ENCODE peak calls at places on chromosomes 11 and 22, in seven cellular contexts. S is activated T-cell treated with anti-CD3 and anti-CD28 coated beads for 1 hour; W is stimulated activated CD8-positive, alpha-beta memory T cell treated with anti-CD3 and anti-CD28 coated beads, Interleukin-4, amount 100 ng/mL, for 4 hours; J is breast epithelium; V is fibroblast of pulmonary artery; K is choroid plexus epithelial cell; O is putamen. A is an unnamed sample.

GRCh38 chr11:34313099-34313517 is 44.7 kb downstream of the ABTB2 start:
- DNase-seq in W (no peak), J (peak), S (no peak), O (no peak), V (no peak), K (no peak), A (no peak)

GRCh38 chr11:75350743-75351540 is 519 bp downstream of the ARRB1 start:
- DNase-seq in V (no peak), O (no peak), K (no peak), J (no peak), S (peak), W (peak), A (peak)

GRCh38 chr11:12842933-12843636 is 166.0 kb upstream of the RASSF10 start:
- DNase-seq in K (no peak), S (no peak), O (no peak), J (no peak), V (peak), W (no peak), A (no peak)

GRCh38 chr11:85685131-85685819 is 720 bp downstream of the CCDC89 start:
- DNase-seq in K (no peak), S (no peak), W (no peak), O (no peak), J (no peak), V (peak), A (peak)

GRCh38 chr11:22702022-22702421 is 35.6 kb downstream of the GAS2 start:
- DNase-seq in O (no peak), K (no peak), V (no peak), J (no peak), S (no peak), W (no peak), A (no peak)

GRCh38 chr11:65695459-65696241 is 16.4 kb upstream of the KAT5 start:
- DNase-seq in V (peak), O (peak), J (peak), W (no peak), S (no peak), K (no peak), A (peak)

GRCh38 chr11:9017773-9018172 is 14.0 kb upstream of the NRIP3 start:
- DNase-seq in O (no peak), J (no peak), K (no peak), S (no peak), V (peak), W (no peak), A (peak)

GRCh38 chr11:68798221-68798813 is 43.4 kb downstream of the CPT1A start:
- DNase-seq in S (peak), V (peak), W (no peak), K (peak), J (no peak), O (no peak), A (peak)

GRCh38 chr22:30214703-30215405 is 31.7 kb downstream of the LIF start:
- DNase-seq in W (no peak), J (no peak), O (no peak), V (no peak), K (no peak), S (no peak), A (no peak)

GRCh38 chr11:57356179-57356757 is 18.1 kb downstream of the P2RX3 start:
- DNase-seq in J (no peak), W (no peak), K (no peak), V (no peak), S (no peak), O (no peak), A (no peak)

GRCh38 chr11:22343411-22344032 is 5.3 kb downstream of the SLC17A6 start:
- DNase-seq in O (no peak), S (no peak), V (no peak), J (no peak), W (no peak), K (no peak), A (peak)

GRCh38 chr22:21650823-21651520 is 8.9 kb downstream of the SDF2L1 start:
- DNase-seq in S (no peak), J (no peak), W (no peak), O (no peak), V (no peak), K (no peak), A (no peak)

GRCh38 chr11:114478768-114479167 is 39.5 kb downstream of the REXO2 start:
- DNase-seq in O (no peak), S (no peak), J (no peak), W (no peak), V (peak), K (no peak), A (no peak)

GRCh38 chr11:2818503-2818902 is 67.1 kb downstream of the CDKN1C start:
- DNase-seq in K (no peak), O (no peak), S (no peak), J (no peak), W (no peak), V (no peak), A (peak)

GRCh38 chr22:38674888-38675287 is 6.9 kb upstream of the TOMM22 start:
- DNase-seq in J (peak), S (no peak), V (no peak), O (no peak), W (no peak), K (no peak), A (no peak)

GRCh38 chr11:121452609-121453150 is at the start of gene SORL1-AS1:
- DNase-seq in J (no peak), V (no peak), W (peak), K (no peak), S (no peak), O (no peak), A (peak)

GRCh38 chr11:45736424-45736823 is 68.5 kb upstream of the SLC35C1 start:
- DNase-seq in W (no peak), O (no peak), V (peak), S (no peak), J (peak), K (peak), A (no peak)

GRCh38 chr11:75380716-75381420 is 18.4 kb upstream of the RPS3 start:
- DNase-seq in J (peak), K (no peak), S (no peak), V (no peak), O (no peak), W (no peak), A (no peak)

GRCh38 chr22:45424241-45424731 is 10.8 kb downstream of the RIBC2 start:
- DNase-seq in J (peak), K (no peak), V (no peak), W (no peak), O (no peak), S (no peak), A (no peak)

GRCh38 chr11:129853508-129854228 is 38.0 kb downstream of the TMEM45B start:
- DNase-seq in J (peak), W (no peak), K (peak), S (peak), O (no peak), V (peak), A (peak)

GRCh38 chr22:38238519-38239051 is 34.2 kb downstream of the TMEM184B start:
- DNase-seq in S (no peak), O (peak), W (no peak), K (no peak), V (peak), J (no peak), A (no peak)

GRCh38 chr11:16792426-16792825 is 54.0 kb downstream of the C11orf58 start:
- DNase-seq in O (no peak), K (peak), V (peak), W (no peak), S (no peak), J (no peak), A (no peak)

GRCh38 chr11:47001666-47002285 is 65.2 kb downstream of the CSTPP1 start:
- DNase-seq in S (no peak), W (no peak), K (peak), O (no peak), J (no peak), V (no peak), A (no peak)

GRCh38 chr11:2211113-2211971 is 39.7 kb upstream of the TH start:
- DNase-seq in W (no peak), V (no peak), S (no peak), J (peak), O (no peak), K (no peak), A (peak)

GRCh38 chr11:6357222-6357621 is 33.1 kb upstream of the SMPD1 start:
- DNase-seq in W (no peak), S (no peak), K (peak), J (peak), O (no peak), V (peak), A (no peak)

GRCh38 chr11:100740440-100740839 is 53.4 kb downstream of the ARHGAP42 start:
- DNase-seq in O (no peak), V (peak), K (peak), S (no peak), W (no peak), J (no peak), A (no peak)

GRCh38 chr11:67022341-67022933 is 497 bp upstream of the SYT12 start:
- DNase-seq in O (peak), J (peak), W (no peak), V (peak), S (no peak), K (peak), A (peak)

GRCh38 chr22:45586651-45587405 is 84.1 kb downstream of the FBLN1 start:
- DNase-seq in V (no peak), S (no peak), J (no peak), O (no peak), K (no peak), W (no peak), A (no peak)

GRCh38 chr11:17613428-17613962 is 66.4 kb downstream of the OTOG start:
- DNase-seq in O (no peak), W (no peak), J (no peak), K (no peak), V (no peak), S (no peak), A (no peak)

GRCh38 chr22:39240841-39241631 is 3.7 kb downstream of the PDGFB start:
- DNase-seq in J (peak), V (no peak), W (no peak), S (no peak), O (no peak), K (peak), A (peak)

GRCh38 chr11:66317322-66317765 is 500 bp upstream of the CD248 start:
- DNase-seq in W (no peak), K (peak), J (no peak), S (peak), V (peak), O (no peak), A (no peak)

GRCh38 chr11:108117746-108118371 is 3.5 kb upstream of the ACAT1 start:
- DNase-seq in O (no peak), S (no peak), J (no peak), V (peak), W (no peak), K (peak), A (no peak)

A was measured in mucosa of descending colon.